ENCODE peak calls at places on chromosome X, in six cellular contexts. W is colonic mucosa, Q is GM23248, E is suprapubic skin, B is uterus, C is pancreas. A is an unnamed sample. For H3K4me1, the result is how much of the 10 kb centered on the place peaks cover.

GRCh38 chrX:17967888-17968287 is 106.8 kb upstream of the RAI2 start:
- DNase-seq in B (no peak), C (no peak), W (no peak), Q (no peak), E (no peak), A (no peak)

GRCh38 chrX:123348468-123348867 is 164.4 kb downstream of the GRIA3 start:
- DNase-seq in B (no peak), W (no peak), C (no peak), E (no peak), Q (peak), A (no peak)

GRCh38 chrX:15321447-15321846 is 6.0 kb upstream of the ASB11 start:
- DNase-seq in B (no peak), Q (no peak), C (no peak), E (no peak), W (no peak), A (no peak)

GRCh38 chrX:135973025-135973547 is 702 bp downstream of the MMGT1 start:
- DNase-seq in W (peak), E (no peak), B (no peak), C (peak), Q (peak), A (peak)

GRCh38 chrX:100931218-100931924 is 2.7 kb upstream of the XKRX start:
- DNase-seq in W (no peak), B (no peak), E (no peak), Q (no peak), C (no peak), A (no peak)

GRCh38 chrX:119871245-119871598 is 311 bp downstream of the RNF113A start:
- DNase-seq in W (peak), B (no peak), E (no peak), Q (no peak), C (no peak), A (no peak)

GRCh38 chrX:125203737-125204578 is 115.7 kb upstream of the TEX13C start:
- DNase-seq in C (no peak), W (no peak), E (peak), Q (peak), B (peak), A (no peak)

GRCh38 chrX:72101597-72102037 is 30.1 kb downstream of the RTL5 start:
- DNase-seq in C (no peak), B (no peak), W (no peak), E (no peak), Q (no peak), A (no peak)

GRCh38 chrX:150615356-150615755 is 46.9 kb downstream of the MTM1 start:
- DNase-seq in W (no peak), Q (no peak), B (no peak), C (no peak), E (no peak), A (no peak)

GRCh38 chrX:146396409-146396808 is 413.2 kb upstream of the CXorf51B start:
- DNase-seq in C (no peak), W (no peak), Q (no peak), E (no peak), B (no peak), A (no peak)

GRCh38 chrX:48826135-48826875 is at the start of gene ERAS:
- DNase-seq in Q (no peak), B (no peak), W (no peak), C (no peak), E (no peak), A (no peak)

GRCh38 chrX:103831803-103832544 is at the start of gene RAB9B:
- DNase-seq in W (peak), C (peak), Q (peak), E (peak), B (peak), A (peak)

GRCh38 chrX:43940811-43941210 is 32.4 kb downstream of the NDP start:
- DNase-seq in Q (peak), E (no peak), W (no peak), B (no peak), C (no peak), A (no peak)

GRCh38 chrX:154799554-154800348 is 5.5 kb downstream of the MPP1 start:
- DNase-seq in C (peak), Q (no peak), E (no peak), W (peak), B (peak), A (no peak)

GRCh38 chrX:118685393-118685792 is 42.0 kb upstream of the IL13RA1 start:
- DNase-seq in B (no peak), W (no peak), E (no peak), Q (no peak), C (no peak), A (no peak)

GRCh38 chrX:12307961-12308360 is 169.7 kb downstream of the FRMPD4 start:
- DNase-seq in E (no peak), W (no peak), B (no peak), Q (no peak), C (no peak), A (no peak)

GRCh38 chrX:115147220-115147619 is 42.0 kb upstream of the RBMXL3 start:
- DNase-seq in E (no peak), Q (peak), W (no peak), C (no peak), B (no peak), A (no peak)

GRCh38 chrX:70168238-70169188 is 8.8 kb upstream of the DGAT2L6 start:
- DNase-seq in B (peak), C (no peak), E (no peak), W (no peak), Q (peak), A (no peak)

GRCh38 chrX:74514384-74514783 is 93.1 kb downstream of the SLC16A2 start:
- DNase-seq in Q (no peak), W (no peak), C (no peak), E (no peak), B (no peak), A (peak)

DNA sequence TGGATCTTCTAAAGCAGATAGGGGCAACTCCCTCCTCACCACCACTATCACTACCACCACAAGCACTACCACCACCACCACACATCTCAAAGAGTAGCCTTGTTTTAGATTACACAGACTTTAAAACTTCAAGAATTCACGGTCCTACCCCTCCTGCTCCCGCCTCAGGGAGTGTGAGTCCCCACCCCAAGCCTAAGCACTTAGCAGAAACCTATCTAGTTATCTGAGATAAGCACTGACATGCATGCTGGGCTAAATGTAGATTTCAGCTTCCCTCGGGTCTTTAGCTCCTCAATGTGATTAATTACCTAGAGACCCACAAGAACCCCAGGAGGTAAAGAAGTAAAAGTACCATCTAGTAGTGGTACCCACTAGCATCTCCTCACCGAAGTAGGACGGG is 775 bp downstream of the AMOT start:
- DNase-seq in B (no peak), C (no peak), E (no peak), W (no peak), Q (no peak), A (no peak)
- H3K4me3 ChIP-seq in B (peak), C (peak), E (peak), W (peak), Q (peak), A (no peak)

GRCh38 chrX:10098235-10098819 is 58.4 kb upstream of the CLCN4 start:
- DNase-seq in Q (peak), C (no peak), B (no peak), E (no peak), W (no peak), A (peak)
- H3K4me1 ChIP-seq in Q (under half), C (under half), B (under half), E (under half), W (under half), A (under half)

GRCh38 chrX:16708016-16708415 is 4.5 kb downstream of the CTPS2 start:
- DNase-seq in W (no peak), C (no peak), E (no peak), B (no peak), Q (no peak), A (no peak)

GRCh38 chrX:16714504-16714903 is 2.0 kb upstream of the CTPS2 start:
- DNase-seq in W (no peak), E (no peak), C (no peak), B (no peak), Q (no peak), A (no peak)

GRCh38 chrX:16712825-16713155 is 321 bp upstream of the CTPS2 start:
- DNase-seq in E (no peak), Q (no peak), C (no peak), B (peak), W (no peak), A (no peak)

GRCh38 chrX:16711219-16712115 is 1.0 kb downstream of the CTPS2 start:
- DNase-seq in Q (peak), C (no peak), W (no peak), B (no peak), E (no peak), A (peak)

DNA sequence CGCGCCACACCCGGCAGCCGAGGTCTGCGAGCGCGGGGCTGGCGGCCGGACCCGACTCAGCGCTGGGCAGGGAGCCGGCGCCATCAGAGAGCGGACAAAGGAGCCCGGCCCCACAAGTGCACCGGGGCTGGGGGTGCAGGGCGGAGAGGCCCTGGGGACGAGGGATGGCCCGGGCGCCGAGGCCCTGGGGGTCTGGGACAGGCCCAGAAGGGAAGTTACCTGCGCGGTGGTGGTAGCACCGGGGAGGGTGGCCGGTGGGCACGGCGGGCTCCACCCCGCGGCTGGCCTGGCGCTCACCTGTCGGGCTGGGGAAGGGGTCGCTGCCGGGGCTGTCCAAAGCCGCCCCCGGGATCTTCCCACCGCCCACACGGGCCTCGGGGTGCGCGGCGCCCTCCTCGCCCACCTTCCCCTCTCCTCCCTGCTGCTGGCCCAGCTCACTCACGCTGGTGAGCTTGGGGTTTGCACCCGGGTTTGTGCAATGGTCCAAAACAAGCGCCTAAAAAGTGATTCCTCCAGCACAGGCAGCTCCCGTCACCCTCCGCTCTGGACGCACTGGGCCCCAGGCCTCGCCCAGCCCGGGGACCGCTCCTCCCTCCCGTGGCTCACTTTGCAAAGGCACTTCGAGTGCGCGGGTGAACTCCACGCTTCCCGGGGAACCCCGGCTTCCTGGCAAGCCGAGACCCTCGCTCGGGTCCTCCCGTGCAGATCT is at the start of gene CTPS2:
- DNase-seq in W (peak), Q (peak), B (peak), E (peak), C (peak), A (peak)
- H3K4me3 ChIP-seq in W (peak), Q (peak), B (peak), E (peak), C (peak), A (peak)

GRCh38 chrX:40173662-40174593 is 76.2 kb upstream of the BCOR start:
- DNase-seq in C (peak), Q (peak), W (peak), B (peak), E (no peak), A (peak)
- H3K4me1 ChIP-seq in C (under half), Q (under half), W (under half), B (under half), E (under half), A (under half)